ENCODE peak calls at places on chromosomes 12 and 14, in seven cellular contexts. A is uterus; V is aorta; T is AG04450; P is fibroblast of lung; K is dorsolateral prefrontal cortex; W is CD4-positive, CD25-positive, alpha-beta regulatory T cell. I is an unnamed sample.

GRCh38 chr14:74394549-74394948 is 31.5 kb downstream of the SYNDIG1L start:
- DNase-seq in A (no peak), W (no peak), P (no peak), K (no peak), V (no peak), T (no peak), I (no peak)

GRCh38 chr14:22561661-22562579 is 27.1 kb downstream of the DAD1 start:
- DNase-seq in P (no peak), A (no peak), W (peak), T (no peak), V (no peak), K (no peak), I (no peak)

GRCh38 chr14:51889851-51890250 is 29.4 kb downstream of the GNG2 start:
- DNase-seq in A (no peak), V (no peak), K (no peak), P (no peak), W (no peak), T (no peak), I (no peak)

GRCh38 chr12:91896725-91897515 is 248.7 kb downstream of the BTG1 start:
- DNase-seq in V (no peak), A (peak), T (no peak), W (no peak), K (no peak), P (peak), I (no peak)

GRCh38 chr12:63103489-63104131 is 47.4 kb downstream of the AVPR1A start:
- DNase-seq in P (peak), W (no peak), A (no peak), V (no peak), T (no peak), K (no peak), I (no peak)

GRCh38 chr14:31138301-31138700 is 69.3 kb downstream of the HECTD1 start:
- DNase-seq in A (no peak), K (no peak), P (no peak), V (no peak), T (no peak), W (no peak), I (no peak)

GRCh38 chr14:62209287-62209899 is 447.2 kb downstream of the SNAPC1 start:
- DNase-seq in W (no peak), V (no peak), T (peak), A (no peak), P (peak), K (no peak), I (no peak)

GRCh38 chr12:85641796-85642195 is 194.4 kb downstream of the RASSF9 start:
- DNase-seq in K (no peak), P (no peak), A (no peak), W (no peak), V (no peak), T (no peak), I (no peak)

GRCh38 chr14:64726585-64726890 is 22.3 kb downstream of the PLEKHG3 start:
- DNase-seq in A (no peak), P (no peak), T (no peak), W (no peak), V (peak), K (no peak), I (no peak)

GRCh38 chr14:87955501-87955900 is 37.5 kb downstream of the GALC start:
- DNase-seq in K (no peak), V (no peak), A (no peak), T (no peak), P (no peak), W (no peak), I (no peak)

GRCh38 chr14:52776816-52777215 is 14.6 kb downstream of the GNPNAT1 start:
- DNase-seq in K (no peak), W (no peak), A (no peak), V (no peak), T (no peak), P (no peak), I (no peak)

GRCh38 chr14:64572721-64573508 is 23.2 kb downstream of the PPP1R36 start:
- DNase-seq in V (no peak), A (no peak), P (peak), T (peak), K (no peak), W (no peak), I (peak)

GRCh38 chr12:19484738-19485137 is 45.4 kb downstream of the AEBP2 start:
- DNase-seq in V (no peak), P (no peak), K (no peak), T (no peak), W (no peak), A (no peak), I (no peak)

GRCh38 chr14:28756896-28757570 is 9.6 kb upstream of the FOXG1 start:
- DNase-seq in V (no peak), A (no peak), P (peak), W (no peak), T (no peak), K (peak), I (no peak)

GRCh38 chr14:92677087-92677668 is 71.2 kb downstream of the LGMN start:
- DNase-seq in P (no peak), K (no peak), A (no peak), V (peak), T (no peak), W (no peak), I (no peak)

GRCh38 chr14:84482256-84483071 is 1047.5 kb upstream of the FLRT2 start:
- DNase-seq in T (peak), V (no peak), W (no peak), A (no peak), K (no peak), P (peak), I (no peak)

GRCh38 chr12:6333029-6333428 is 8.8 kb downstream of the TNFRSF1A start:
- DNase-seq in W (no peak), V (no peak), P (no peak), A (no peak), T (no peak), K (no peak), I (no peak)

GRCh38 chr12:20439634-20440033 is 71.3 kb downstream of the PDE3A start:
- DNase-seq in A (no peak), T (no peak), P (no peak), K (no peak), V (no peak), W (no peak), I (no peak)

GRCh38 chr14:94021001-94021400 is 5.1 kb upstream of the OTUB2 start:
- DNase-seq in T (no peak), A (no peak), W (no peak), V (no peak), K (no peak), P (no peak), I (no peak)

GRCh38 chr14:68655021-68655811 is 137.7 kb downstream of the ZFP36L1 start:
- DNase-seq in A (peak), P (peak), K (no peak), V (no peak), W (no peak), T (no peak), I (no peak)

GRCh38 chr12:77189463-77189862 is 124.1 kb upstream of the E2F7 start:
- DNase-seq in P (peak), A (no peak), V (no peak), W (no peak), K (no peak), T (peak), I (no peak)

GRCh38 chr14:71647086-71647784 is 285.0 kb upstream of the RGS6 start:
- DNase-seq in W (no peak), P (no peak), K (no peak), A (no peak), T (no peak), V (no peak), I (no peak)

GRCh38 chr12:80442426-80443222 is 1.4 kb upstream of the PTPRQ start:
- DNase-seq in A (no peak), W (no peak), V (no peak), P (peak), K (no peak), T (no peak), I (no peak)

GRCh38 chr12:95574799-95575452 is 23.6 kb upstream of the USP44 start:
- DNase-seq in V (no peak), T (no peak), P (peak), W (no peak), K (no peak), A (no peak), I (no peak)

GRCh38 chr12:31804185-31804504 is 75.3 kb upstream of the AMN1 start:
- DNase-seq in K (no peak), V (no peak), W (no peak), A (no peak), P (no peak), T (no peak), I (no peak)

GRCh38 chr12:13195848-13196301 is 651 bp upstream of the EMP1 start:
- DNase-seq in W (no peak), P (peak), K (no peak), V (no peak), A (peak), T (no peak), I (no peak)

GRCh38 chr14:100471451-100472093 is 115.6 kb downstream of the BEGAIN start:
- DNase-seq in T (no peak), K (no peak), P (no peak), A (no peak), W (no peak), V (no peak), I (no peak)

GRCh38 chr12:49131973-49132461 is 822 bp upstream of the TUBA1B start:
- DNase-seq in T (no peak), V (no peak), W (no peak), K (no peak), A (no peak), P (peak), I (no peak)

GRCh38 chr12:52924764-52925716 is 20.2 kb upstream of the KRT8 start:
- DNase-seq in A (peak), W (no peak), P (peak), V (no peak), T (peak), K (no peak), I (no peak)

GRCh38 chr12:31007153-31007495 is 66.5 kb upstream of the DDX11 start:
- DNase-seq in T (no peak), K (peak), A (no peak), V (no peak), P (no peak), W (no peak), I (no peak)

GRCh38 chr14:78448483-78449094 is 278.4 kb downstream of the NRXN3 start:
- DNase-seq in V (no peak), A (no peak), W (no peak), K (peak), P (peak), T (no peak), I (peak)

GRCh38 chr14:104891121-104891551 is 26.1 kb downstream of the CEP170B start:
- DNase-seq in P (no peak), A (no peak), W (no peak), V (no peak), T (no peak), K (no peak), I (no peak)

GRCh38 chr12:57090456-57090855 is 1.5 kb downstream of the NAB2 start:
- DNase-seq in K (no peak), P (no peak), A (no peak), W (no peak), V (peak), T (no peak), I (no peak)
- H3K27ac ChIP-seq in K (peak), P (peak), A (peak), W (peak), V (no peak), T (peak), I (peak)

GRCh38 chr12:123532808-123533649 is 490 bp downstream of the RILPL1 start:
- DNase-seq in V (peak), A (peak), T (no peak), K (peak), W (no peak), P (peak), I (peak)
- H3K27ac ChIP-seq in V (peak), A (peak), T (peak), K (peak), W (no peak), P (peak), I (peak)

GRCh38 chr12:130873106-130873795 is 1.4 kb downstream of the RAN start:
- DNase-seq in A (no peak), P (no peak), W (no peak), V (no peak), T (no peak), K (no peak), I (no peak)
- H3K27ac ChIP-seq in A (peak), P (peak), W (peak), V (no peak), T (no peak), K (peak), I (no peak)

GRCh38 chr14:20302042-20302761 is 3.5 kb downstream of the TTC5 start:
- DNase-seq in W (no peak), V (no peak), K (no peak), T (no peak), A (no peak), P (no peak), I (no peak)

GRCh38 chr14:20306079-20306423 is 300 bp upstream of the TTC5 start:
- DNase-seq in A (no peak), P (no peak), V (no peak), T (no peak), K (no peak), W (no peak), I (no peak)

DNA sequence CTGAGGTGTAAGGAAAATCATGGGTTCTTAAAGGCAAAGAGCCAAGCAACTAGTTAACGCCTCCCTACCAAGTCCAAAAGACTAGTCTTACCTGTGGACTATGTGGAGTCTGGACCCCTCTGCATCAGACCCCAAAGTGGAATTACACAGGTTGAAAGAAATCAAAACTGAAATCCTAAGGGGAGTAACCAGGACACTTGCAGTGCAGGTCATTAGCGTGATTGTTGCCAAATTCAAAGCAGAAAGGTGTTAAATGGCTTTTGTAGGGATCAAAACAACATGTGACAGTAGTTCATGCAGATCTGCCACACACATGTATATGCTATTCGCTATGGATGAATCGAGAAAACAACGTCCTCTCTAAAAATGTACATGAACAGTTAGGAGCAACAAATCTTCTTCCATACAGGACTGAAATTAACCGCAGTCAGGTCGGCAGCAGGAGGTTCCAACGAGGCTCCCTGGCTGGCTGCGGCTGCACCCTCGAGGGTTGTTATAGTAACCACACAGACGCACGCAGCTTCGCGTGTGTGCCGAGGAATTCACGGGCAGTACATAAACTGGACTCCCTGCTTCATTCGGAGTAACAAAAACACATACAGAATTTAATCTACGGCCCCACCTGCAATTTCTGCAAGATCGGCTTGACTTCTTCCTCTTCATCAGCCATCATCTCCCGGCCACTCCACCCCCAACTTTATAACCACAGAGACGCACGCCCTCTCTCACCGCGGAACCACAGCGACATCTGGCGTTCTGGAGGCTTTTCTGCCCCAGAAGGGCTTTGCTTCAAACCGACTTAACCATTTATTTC is at the start of gene TTC5:
- DNase-seq in A (peak), K (peak), T (peak), V (peak), W (peak), P (peak), I (peak)
- H3K27ac ChIP-seq in A (peak), K (peak), T (no peak), V (no peak), W (peak), P (peak), I (peak)

DNA sequence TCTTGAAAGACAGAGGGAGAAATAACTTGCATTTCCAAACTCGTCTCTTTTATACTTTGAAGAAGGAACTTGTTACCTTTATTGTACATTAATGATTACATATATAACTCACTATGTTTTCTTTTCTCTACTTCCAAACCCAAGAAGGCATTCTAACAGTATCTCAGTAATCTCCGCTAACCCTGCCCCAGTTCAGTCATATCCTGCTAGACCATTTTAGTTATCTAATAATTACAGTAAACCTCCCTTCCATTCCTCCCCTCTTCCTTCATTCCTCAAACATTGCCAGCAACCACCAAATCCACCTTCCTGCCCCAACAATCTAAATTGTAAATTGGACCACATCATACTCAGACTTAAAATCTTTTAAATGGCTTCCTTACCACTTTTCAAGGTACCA is 30.6 kb downstream of the STK38L start:
- DNase-seq in K (no peak), V (no peak), T (no peak), W (no peak), A (no peak), P (no peak), I (no peak)
- H3K27ac ChIP-seq in K (no peak), V (no peak), T (no peak), W (no peak), A (no peak), P (no peak), I (no peak)

GRCh38 chr12:88855301-88855700 is 275.0 kb upstream of the KITLG start:
- DNase-seq in T (no peak), A (no peak), K (no peak), W (no peak), V (no peak), P (no peak), I (no peak)
- H3K27ac ChIP-seq in T (no peak), A (no peak), K (no peak), W (no peak), V (no peak), P (no peak), I (no peak)